ENCODE peak calls at places on chromosomes 5 and 9, in seven cellular contexts. S is upper lobe of right lung, A is HepG2, B is AG09309, W is AG04450, R is osteocyte, H is heart left ventricle. Y is an unnamed sample.

GRCh38 chr5:61330879-61331406 is 1.1 kb upstream of the ZSWIM6 start:
- DNase-seq in S (peak), A (peak), B (no peak), W (no peak), R (peak), H (peak), Y (peak)

GRCh38 chr5:16437974-16438373 is 27.6 kb downstream of the ZNF622 start:
- DNase-seq in S (no peak), A (no peak), B (no peak), W (no peak), R (no peak), H (no peak), Y (no peak)

GRCh38 chr9:126614455-126615248 is 924 bp downstream of the LMX1B start:
- DNase-seq in S (peak), A (no peak), B (no peak), W (no peak), R (no peak), H (no peak), Y (no peak)

GRCh38 chr5:119229950-119230349 is 125.9 kb upstream of the TNFAIP8 start:
- DNase-seq in S (no peak), A (no peak), B (no peak), W (no peak), R (no peak), H (no peak), Y (no peak)

GRCh38 chr5:153807796-153808195 is 230.9 kb downstream of the FAM114A2 start:
- DNase-seq in S (no peak), A (no peak), B (no peak), W (no peak), R (no peak), H (no peak), Y (no peak)

GRCh38 chr9:36862206-36863145 is 171.6 kb downstream of the PAX5 start:
- DNase-seq in S (no peak), A (peak), B (no peak), W (no peak), R (no peak), H (no peak), Y (no peak)

GRCh38 chr9:68961587-68961986 is 52.3 kb downstream of the PRKACG start:
- DNase-seq in S (no peak), A (no peak), B (no peak), W (no peak), R (no peak), H (no peak), Y (no peak)

GRCh38 chr9:16602494-16602893 is 268.0 kb downstream of the BNC2 start:
- DNase-seq in S (no peak), A (no peak), B (no peak), W (no peak), R (no peak), H (no peak), Y (no peak)

GRCh38 chr9:101449071-101449721 is 13.6 kb upstream of the ALDOB start:
- DNase-seq in S (peak), A (no peak), B (no peak), W (no peak), R (peak), H (peak), Y (peak)

GRCh38 chr9:113511856-113512761 is 48.6 kb downstream of the RGS3 start:
- DNase-seq in S (no peak), A (no peak), B (no peak), W (no peak), R (no peak), H (no peak), Y (no peak)

GRCh38 chr5:6886866-6887265 is 173.6 kb downstream of the TENT4A start:
- DNase-seq in S (no peak), A (no peak), B (no peak), W (no peak), R (no peak), H (no peak), Y (no peak)

GRCh38 chr5:181099453-181100086 is 31.4 kb downstream of the OR2V1 start:
- DNase-seq in S (no peak), A (no peak), B (no peak), W (no peak), R (no peak), H (no peak), Y (no peak)

GRCh38 chr5:177472460-177473441 is 683 bp downstream of the DBN1 start:
- DNase-seq in S (peak), A (peak), B (no peak), W (no peak), R (no peak), H (no peak), Y (no peak)

GRCh38 chr9:75918909-75919308 is 28.4 kb downstream of the PCSK5 start:
- DNase-seq in S (no peak), A (no peak), B (no peak), W (no peak), R (no peak), H (no peak), Y (no peak)

GRCh38 chr9:95081998-95082397 is 235.5 kb downstream of the FANCC start:
- DNase-seq in S (peak), A (no peak), B (no peak), W (no peak), R (no peak), H (no peak), Y (no peak)

GRCh38 chr5:170312666-170313065 is 15.1 kb upstream of the LCP2 start:
- DNase-seq in S (no peak), A (no peak), B (no peak), W (no peak), R (no peak), H (no peak), Y (no peak)

GRCh38 chr9:8750639-8751041 is 951.1 kb upstream of the DMAC1 start:
- DNase-seq in S (no peak), A (no peak), B (no peak), W (no peak), R (no peak), H (no peak), Y (no peak)

GRCh38 chr5:145903113-145903512 is 30.3 kb upstream of the GRXCR2 start:
- DNase-seq in S (no peak), A (no peak), B (no peak), W (no peak), R (no peak), H (no peak), Y (no peak)

GRCh38 chr5:56319281-56320242 is 86.4 kb upstream of the ANKRD55 start:
- DNase-seq in S (peak), A (peak), B (no peak), W (peak), R (no peak), H (peak), Y (no peak)

GRCh38 chr5:154267516-154267915 is 77.0 kb downstream of the GALNT10 start:
- DNase-seq in S (no peak), A (no peak), B (no peak), W (no peak), R (no peak), H (no peak), Y (no peak)

GRCh38 chr5:1737790-1738405 is 61.7 kb downstream of the MRPL36 start:
- DNase-seq in S (no peak), A (peak), B (no peak), W (no peak), R (peak), H (no peak), Y (no peak)

GRCh38 chr9:120394058-120394669 is 185.8 kb downstream of the CDK5RAP2 start:
- DNase-seq in S (no peak), A (peak), B (peak), W (peak), R (no peak), H (no peak), Y (no peak)

GRCh38 chr5:67619636-67620035 is 423.0 kb upstream of the CD180 start:
- DNase-seq in S (no peak), A (no peak), B (no peak), W (no peak), R (no peak), H (no peak), Y (no peak)

GRCh38 chr5:37552770-37553719 is 173.9 kb downstream of the WDR70 start:
- DNase-seq in S (no peak), A (no peak), B (peak), W (peak), R (no peak), H (no peak), Y (no peak)

GRCh38 chr5:73783823-73784222 is 157.8 kb downstream of the ARHGEF28 start:
- DNase-seq in S (no peak), A (peak), B (no peak), W (no peak), R (no peak), H (no peak), Y (no peak)

GRCh38 chr5:95959964-95960801 is 1.5 kb downstream of the ELL2 start:
- DNase-seq in S (peak), A (no peak), B (no peak), W (no peak), R (no peak), H (peak), Y (no peak)
- TF ChIP-seq CTCF in S (no peak), A (no peak), B (no peak), W (no peak), R (peak), H (no peak), Y (no peak)

GRCh38 chr9:107712390-107712789 is 222.8 kb upstream of the KLF4 start:
- DNase-seq in S (no peak), A (no peak), B (no peak), W (no peak), R (no peak), H (no peak), Y (no peak)
- TF ChIP-seq CTCF in S (no peak), A (no peak), B (no peak), W (no peak), R (no peak), H (no peak), Y (no peak)

GRCh38 chr9:1050125-1050895 is at the start of gene DMRT2:
- DNase-seq in S (peak), A (peak), B (no peak), W (no peak), R (no peak), H (peak), Y (peak)

GRCh38 chr9:1048853-1049252 is 1.3 kb upstream of the DMRT2 start:
- DNase-seq in S (no peak), A (no peak), B (no peak), W (no peak), R (no peak), H (no peak), Y (no peak)

GRCh38 chr9:1047605-1048235 is 2.4 kb upstream of the DMRT2 start:
- DNase-seq in S (no peak), A (no peak), B (no peak), W (no peak), R (no peak), H (no peak), Y (no peak)

GRCh38 chr9:1051286-1052118 is 1.3 kb downstream of the DMRT2 start:
- DNase-seq in S (peak), A (no peak), B (no peak), W (no peak), R (no peak), H (no peak), Y (peak)

GRCh38 chr9:1049641-1050040 is 516 bp upstream of the DMRT2 start:
- DNase-seq in S (no peak), A (no peak), B (no peak), W (no peak), R (no peak), H (no peak), Y (no peak)
- TF ChIP-seq CTCF in S (no peak), A (no peak), B (no peak), W (no peak), R (no peak), H (no peak), Y (no peak)

DNA sequence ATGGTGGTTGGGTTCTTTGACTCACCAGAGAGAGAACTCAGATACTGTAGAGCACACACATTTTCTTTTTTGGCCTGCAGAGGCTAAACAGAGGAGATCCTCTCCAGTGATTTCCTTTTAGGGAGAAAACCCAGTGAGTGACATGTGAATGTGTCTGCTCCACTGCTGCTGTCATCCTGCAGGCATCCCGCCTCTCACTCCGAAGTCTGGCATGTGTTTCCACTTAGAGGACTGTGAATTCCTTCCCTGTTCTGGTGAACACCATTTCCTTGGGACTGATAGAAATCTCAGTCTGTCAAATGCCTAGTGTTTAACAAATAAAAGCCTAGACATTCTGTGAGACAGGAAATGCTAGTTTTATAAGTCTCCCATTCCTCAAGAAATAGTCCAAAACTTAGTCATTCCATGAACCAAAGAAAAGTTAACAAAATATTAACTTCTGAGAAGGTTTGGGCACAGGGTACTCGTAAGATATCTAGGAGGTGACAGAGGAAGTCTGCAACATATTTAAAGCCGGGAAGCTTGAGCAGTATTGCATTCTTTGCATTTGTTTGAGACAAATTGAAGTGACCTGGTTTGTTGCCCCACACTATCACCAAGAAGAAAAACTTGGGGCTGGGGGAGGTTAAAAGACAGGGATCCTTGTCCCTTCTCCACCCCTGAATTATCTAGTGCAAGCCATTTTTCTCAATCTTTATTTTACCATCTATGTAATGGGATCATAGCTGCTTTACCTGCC is 74.9 kb upstream of the NIPAL4 start:
- DNase-seq in S (no peak), A (no peak), B (peak), W (peak), R (peak), H (peak), Y (no peak)
- TF ChIP-seq CTCF in S (no peak), A (no peak), B (peak), W (no peak), R (no peak), H (no peak), Y (no peak)

GRCh38 chr9:79955300-79955699 is 383.5 kb downstream of the TLE4 start:
- DNase-seq in S (no peak), A (no peak), B (no peak), W (no peak), R (no peak), H (no peak), Y (no peak)
- TF ChIP-seq CTCF in S (peak), A (peak), B (peak), W (peak), R (no peak), H (peak), Y (no peak)

DNA sequence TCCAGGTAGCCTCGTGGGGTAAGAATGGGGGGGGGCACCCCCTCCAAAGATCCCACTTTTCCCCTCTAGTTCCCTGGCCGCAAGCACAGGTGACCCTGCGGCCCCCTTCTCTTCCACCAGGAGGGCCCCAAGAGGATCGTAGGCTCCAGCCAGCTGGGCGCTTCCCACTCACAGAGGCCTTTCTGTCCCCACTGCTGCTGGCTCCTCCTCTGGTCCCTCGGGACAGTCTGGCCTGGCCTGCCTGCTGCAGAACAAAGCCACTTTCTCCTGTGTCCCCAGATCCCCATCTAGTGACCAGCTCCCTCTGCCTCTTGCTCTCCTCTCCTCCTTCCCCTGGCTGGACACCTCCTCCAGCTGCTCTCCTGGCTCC is 534 bp upstream of the SAPCD2 start:
- DNase-seq in S (no peak), A (peak), B (no peak), W (no peak), R (peak), H (peak), Y (no peak)
- TF ChIP-seq CTCF in S (no peak), A (peak), B (peak), W (peak), R (no peak), H (peak), Y (peak)